ENCODE peak calls at places on chromosomes 16 and 17, in six cellular contexts. B is A172; D is GM04503; U is A549; E is aorta; O is activated CD8-positive, alpha-beta memory T cell treated with anti-CD3 and anti-CD28 coated beads for 48 hours. H is an unnamed sample.

GRCh38 chr16:23509763-23510153 is 536 bp downstream of the GGA2 start:
- DNase-seq in D (no peak), B (no peak), U (no peak), E (peak), O (no peak), H (no peak)

GRCh38 chr16:22397459-22397858 is 23.0 kb upstream of the CDR2 start:
- DNase-seq in D (peak), O (no peak), E (no peak), U (no peak), B (peak), H (no peak)

GRCh38 chr16:74184839-74185238 is 111.8 kb upstream of the PSMD7 start:
- DNase-seq in E (no peak), D (no peak), O (no peak), U (no peak), B (no peak), H (no peak)

GRCh38 chr16:23282508-23282907 is 19.6 kb upstream of the SCNN1B start:
- DNase-seq in O (no peak), D (no peak), B (no peak), U (no peak), E (no peak), H (no peak)

GRCh38 chr17:53797497-53797896 is 25.2 kb upstream of the KIF2B start:
- DNase-seq in U (no peak), B (no peak), D (no peak), O (no peak), E (no peak), H (no peak)

GRCh38 chr16:86751081-86752030 is 173.0 kb downstream of the FOXL1 start:
- DNase-seq in U (no peak), D (no peak), O (no peak), E (peak), B (peak), H (no peak)

GRCh38 chr16:73951541-73951940 is 345.1 kb upstream of the PSMD7 start:
- DNase-seq in E (peak), B (no peak), U (no peak), O (no peak), D (no peak), H (no peak)

GRCh38 chr16:79181419-79181818 is 419.1 kb downstream of the MAF start:
- DNase-seq in B (no peak), D (no peak), O (no peak), U (no peak), E (no peak), H (no peak)

GRCh38 chr17:43609613-43610385 is 51.9 kb downstream of the MEOX1 start:
- DNase-seq in D (no peak), O (no peak), U (no peak), B (no peak), E (no peak), H (no peak)

GRCh38 chr17:1592751-1593629 is 30.4 kb upstream of the PITPNA start:
- DNase-seq in U (no peak), E (no peak), O (no peak), B (no peak), D (no peak), H (no peak)

GRCh38 chr17:34319087-34319486 is at the start of gene CCL8:
- DNase-seq in O (no peak), D (no peak), U (no peak), B (no peak), E (no peak), H (no peak)

GRCh38 chr16:71540-72341 is 690 bp downstream of the RHBDF1 start:
- DNase-seq in E (peak), B (peak), U (peak), D (no peak), O (no peak), H (no peak)

GRCh38 chr16:48444574-48444973 is 59.4 kb upstream of the SIAH1 start:
- DNase-seq in O (no peak), D (peak), B (peak), E (peak), U (peak), H (no peak)

GRCh38 chr17:49504369-49504768 is 9.3 kb downstream of the NGFR start:
- DNase-seq in B (no peak), O (no peak), D (no peak), U (no peak), E (no peak), H (no peak)

GRCh38 chr17:44376124-44376523 is 12.5 kb upstream of the FAM171A2 start:
- DNase-seq in D (no peak), O (no peak), B (no peak), U (peak), E (no peak), H (no peak)

GRCh38 chr17:49939318-49939717 is 29.7 kb upstream of the DLX4 start:
- DNase-seq in B (no peak), O (no peak), D (no peak), E (no peak), U (no peak), H (no peak)

GRCh38 chr17:64115871-64116534 is 13.9 kb downstream of the ERN1 start:
- DNase-seq in B (peak), U (peak), D (no peak), O (no peak), E (no peak), H (no peak)

GRCh38 chr17:17819561-17819995 is 17.2 kb downstream of the SREBF1 start:
- DNase-seq in U (peak), O (no peak), E (peak), D (no peak), B (peak), H (no peak)

GRCh38 chr16:719815-720506 is 985 bp upstream of the ANTKMT start:
- DNase-seq in B (peak), U (peak), O (no peak), D (no peak), E (no peak), H (no peak)

GRCh38 chr17:50708050-50709000 is 611 bp upstream of the ANKRD40 start:
- DNase-seq in D (no peak), E (no peak), B (peak), U (no peak), O (no peak), H (no peak)

GRCh38 chr17:65756760-65757159 is 195.3 kb upstream of the AXIN2 start:
- DNase-seq in U (no peak), E (no peak), B (no peak), D (no peak), O (no peak), H (no peak)

GRCh38 chr16:54998834-54999233 is 68.2 kb downstream of the IRX5 start:
- DNase-seq in B (no peak), E (no peak), O (no peak), U (no peak), D (no peak), H (no peak)

GRCh38 chr17:80953471-80954315 is 37.9 kb upstream of the CHMP6 start:
- DNase-seq in U (no peak), B (no peak), D (no peak), O (no peak), E (no peak), H (no peak)

GRCh38 chr17:68792042-68792685 is 163.0 kb downstream of the ABCA8 start:
- DNase-seq in D (no peak), B (no peak), E (no peak), U (no peak), O (no peak), H (no peak)

GRCh38 chr17:5958850-5959249 is 111.3 kb upstream of the WSCD1 start:
- DNase-seq in E (no peak), B (no peak), D (no peak), O (no peak), U (no peak), H (no peak)

GRCh38 chr16:35823342-35823741 is 2363.9 kb downstream of the TP53TG3F start:
- DNase-seq in O (no peak), E (no peak), B (no peak), U (no peak), D (no peak), H (no peak)

GRCh38 chr16:85984947-85985451 is 86.0 kb downstream of the IRF8 start:
- DNase-seq in U (no peak), B (no peak), E (peak), O (no peak), D (no peak), H (no peak)

GRCh38 chr16:4734063-4734729 is at the start of the genes ANKS3 and DNAAF8:
- DNase-seq in U (peak), B (peak), D (peak), O (peak), E (peak), H (peak)

GRCh38 chr17:37160940-37161339 is 212.2 kb downstream of the AATF start:
- DNase-seq in E (no peak), B (peak), D (no peak), O (no peak), U (peak), H (no peak)

GRCh38 chr16:70706948-70707465 is 21.2 kb upstream of the MTSS2 start:
- DNase-seq in U (peak), E (no peak), O (no peak), B (peak), D (peak), H (no peak)

GRCh38 chr17:10649031-10649430 is 8.1 kb downstream of the MYH3 start:
- DNase-seq in B (peak), O (no peak), U (no peak), E (no peak), D (peak), H (no peak)

GRCh38 chr17:78748048-78748729 is 33.9 kb downstream of the CYTH1 start:
- DNase-seq in O (no peak), U (no peak), D (no peak), E (no peak), B (no peak), H (no peak)